ENCODE peak calls at places on chromosomes 16 and 17, in four cellular contexts. One of them, this sample, is unnamed.

GRCh38 chr16:76579277-76579676 is 302.1 kb downstream of the CNTNAP4 start:
- DNase-seq in NCI-H1930: no peak
- DNase-seq in stimulated activated CD4-positive, alpha-beta T cell treated with anti-CD3 and anti-CD28 coated beads, Interleukin-1b, Interleukin-23, amount 100 ng/mL, for 1 hour: no peak
- DNase-seq in stimulated activated CD8-positive, alpha-beta memory T cell treated with anti-CD3 and anti-CD28 coated beads, Interleukin-4, amount 100 ng/mL, for 4 hours: no peak
- DNase-seq in this sample: no peak

GRCh38 chr16:68590201-68590994 is 51.3 kb downstream of the ZFP90 start:
- DNase-seq in NCI-H1930: peak
- DNase-seq in stimulated activated CD4-positive, alpha-beta T cell treated with anti-CD3 and anti-CD28 coated beads, Interleukin-1b, Interleukin-23, amount 100 ng/mL, for 1 hour: peak
- DNase-seq in stimulated activated CD8-positive, alpha-beta memory T cell treated with anti-CD3 and anti-CD28 coated beads, Interleukin-4, amount 100 ng/mL, for 4 hours: peak
- DNase-seq in this sample: no peak

GRCh38 chr16:75789237-75789636 is 62.9 kb upstream of the CPHXL start:
- DNase-seq in NCI-H1930: peak
- DNase-seq in stimulated activated CD4-positive, alpha-beta T cell treated with anti-CD3 and anti-CD28 coated beads, Interleukin-1b, Interleukin-23, amount 100 ng/mL, for 1 hour: no peak
- DNase-seq in stimulated activated CD8-positive, alpha-beta memory T cell treated with anti-CD3 and anti-CD28 coated beads, Interleukin-4, amount 100 ng/mL, for 4 hours: no peak
- DNase-seq in this sample: peak

GRCh38 chr17:40915199-40915661 is 22.2 kb downstream of the KRT23 start:
- DNase-seq in NCI-H1930: no peak
- DNase-seq in stimulated activated CD4-positive, alpha-beta T cell treated with anti-CD3 and anti-CD28 coated beads, Interleukin-1b, Interleukin-23, amount 100 ng/mL, for 1 hour: no peak
- DNase-seq in stimulated activated CD8-positive, alpha-beta memory T cell treated with anti-CD3 and anti-CD28 coated beads, Interleukin-4, amount 100 ng/mL, for 4 hours: no peak
- DNase-seq in this sample: no peak

GRCh38 chr16:56675685-56676210 is 6.1 kb downstream of the MT1H start:
- DNase-seq in NCI-H1930: no peak
- DNase-seq in stimulated activated CD4-positive, alpha-beta T cell treated with anti-CD3 and anti-CD28 coated beads, Interleukin-1b, Interleukin-23, amount 100 ng/mL, for 1 hour: peak
- DNase-seq in stimulated activated CD8-positive, alpha-beta memory T cell treated with anti-CD3 and anti-CD28 coated beads, Interleukin-4, amount 100 ng/mL, for 4 hours: peak
- DNase-seq in this sample: no peak

GRCh38 chr17:6639651-6640535 is 618 bp downstream of the KIAA0753 start:
- DNase-seq in NCI-H1930: no peak
- DNase-seq in stimulated activated CD4-positive, alpha-beta T cell treated with anti-CD3 and anti-CD28 coated beads, Interleukin-1b, Interleukin-23, amount 100 ng/mL, for 1 hour: no peak
- DNase-seq in stimulated activated CD8-positive, alpha-beta memory T cell treated with anti-CD3 and anti-CD28 coated beads, Interleukin-4, amount 100 ng/mL, for 4 hours: no peak
- DNase-seq in this sample: no peak

GRCh38 chr17:16464001-16464640 is 27.9 kb downstream of the LRRC75A start:
- DNase-seq in NCI-H1930: no peak
- DNase-seq in stimulated activated CD4-positive, alpha-beta T cell treated with anti-CD3 and anti-CD28 coated beads, Interleukin-1b, Interleukin-23, amount 100 ng/mL, for 1 hour: no peak
- DNase-seq in stimulated activated CD8-positive, alpha-beta memory T cell treated with anti-CD3 and anti-CD28 coated beads, Interleukin-4, amount 100 ng/mL, for 4 hours: no peak
- DNase-seq in this sample: no peak

GRCh38 chr17:61331886-61332285 is 67.8 kb upstream of the TBX2 start:
- DNase-seq in NCI-H1930: no peak
- DNase-seq in stimulated activated CD4-positive, alpha-beta T cell treated with anti-CD3 and anti-CD28 coated beads, Interleukin-1b, Interleukin-23, amount 100 ng/mL, for 1 hour: no peak
- DNase-seq in stimulated activated CD8-positive, alpha-beta memory T cell treated with anti-CD3 and anti-CD28 coated beads, Interleukin-4, amount 100 ng/mL, for 4 hours: no peak
- DNase-seq in this sample: no peak

GRCh38 chr16:11402051-11402744 is 56.9 kb downstream of the RMI2 start:
- DNase-seq in NCI-H1930: no peak
- DNase-seq in stimulated activated CD4-positive, alpha-beta T cell treated with anti-CD3 and anti-CD28 coated beads, Interleukin-1b, Interleukin-23, amount 100 ng/mL, for 1 hour: no peak
- DNase-seq in stimulated activated CD8-positive, alpha-beta memory T cell treated with anti-CD3 and anti-CD28 coated beads, Interleukin-4, amount 100 ng/mL, for 4 hours: no peak
- DNase-seq in this sample: no peak

GRCh38 chr16:57949595-57950238 is 21.2 kb downstream of the CNGB1 start:
- DNase-seq in NCI-H1930: no peak
- DNase-seq in stimulated activated CD4-positive, alpha-beta T cell treated with anti-CD3 and anti-CD28 coated beads, Interleukin-1b, Interleukin-23, amount 100 ng/mL, for 1 hour: no peak
- DNase-seq in stimulated activated CD8-positive, alpha-beta memory T cell treated with anti-CD3 and anti-CD28 coated beads, Interleukin-4, amount 100 ng/mL, for 4 hours: no peak
- DNase-seq in this sample: no peak

This sample was measured in NCI-H187.